ENCODE peak calls at places on chromosomes 16 and 17, in nine cellular contexts. O is stimulated activated CD4-positive, alpha-beta T cell treated with anti-CD3 and anti-CD28 coated beads, Interleukin-1b, Interleukin-23, amount 100 ng/mL, for 1 hour; N is anterior cingulate cortex; D is T-helper 1 cell; Q is A172; R is activated T-helper 9 cell treated with anti-CD3 and anti-CD28 coated beads, Interleukin-2, amount 50 U/mL, for 16 hours; I is naive thymus-derived CD8-positive, alpha-beta T cell; K is stimulated activated CD8-positive, alpha-beta memory T cell treated with anti-CD3 and anti-CD28 coated beads, Interleukin-15, amount 100 ng/mL, for 4 hours; G is effector CD8-positive, alpha-beta T cell. P is an unnamed sample.
A peak's percentile ranks its signal among the peaks of the same experiment; 100 is the strongest.

GRCh38 chr16:68367034-68367433 is 56.2 kb downstream of the PRMT7 start:
- DNase-seq in O (no peak), N (no peak), D (peak; percentile 52), Q (peak; percentile 38), R (no peak), I (no peak), K (no peak), G (peak; percentile 23), P (no peak)

GRCh38 chr17:27455914-27456680 is at the start of gene KSR1:
- DNase-seq in O (peak; percentile 50), N (peak; percentile 69), D (peak; percentile 83), Q (peak; percentile 40), R (peak; percentile 79), I (peak; percentile 72), K (peak; percentile 66), G (peak; percentile 63), P (peak; percentile 69)

GRCh38 chr17:36614974-36615373 is 13.6 kb downstream of the MRM1 start:
- DNase-seq in O (no peak), N (no peak), D (no peak), Q (no peak), R (no peak), I (no peak), K (no peak), G (no peak), P (no peak)

GRCh38 chr16:48860341-48860740 is 250.4 kb upstream of the N4BP1 start:
- DNase-seq in O (no peak), N (no peak), D (no peak), Q (no peak), R (no peak), I (no peak), K (no peak), G (no peak), P (no peak)

GRCh38 chr17:76734080-76734840 is 2.9 kb downstream of the SRSF2 start:
- DNase-seq in O (no peak), N (no peak), D (no peak), Q (peak; percentile 46), R (no peak), I (peak; percentile 19), K (no peak), G (no peak), P (no peak)

GRCh38 chr16:73949574-73950348 is 346.9 kb upstream of the PSMD7 start:
- DNase-seq in O (no peak), N (no peak), D (no peak), Q (peak; percentile 54), R (no peak), I (no peak), K (no peak), G (no peak), P (peak; percentile 43)

GRCh38 chr16:67884-68789 is 4.3 kb downstream of the RHBDF1 start:
- DNase-seq in O (no peak), N (no peak), D (no peak), Q (no peak), R (no peak), I (no peak), K (no peak), G (no peak), P (no peak)

GRCh38 chr17:33725675-33726271 is 432.7 kb upstream of the ASIC2 start:
- DNase-seq in O (no peak), N (no peak), D (no peak), Q (peak; percentile 37), R (no peak), I (no peak), K (no peak), G (no peak), P (peak; percentile 7)

GRCh38 chr17:28908640-28909098 is 5.8 kb upstream of the DHRS13 start:
- DNase-seq in O (no peak), N (no peak), D (no peak), Q (peak; percentile 65), R (no peak), I (no peak), K (no peak), G (no peak), P (no peak)

GRCh38 chr17:78716814-78717393 is 65.2 kb downstream of the CYTH1 start:
- DNase-seq in O (no peak), N (peak; percentile 92), D (no peak), Q (peak; percentile 40), R (no peak), I (no peak), K (no peak), G (peak; percentile 21), P (peak; percentile 77)